ENCODE peak calls at places on chromosomes 6 and 20, in seven cellular contexts. X is stimulated activated CD4-positive, alpha-beta T cell treated with anti-CD3 and anti-CD28 coated beads, Interleukin-1b, Interleukin-23, amount 100 ng/mL, for 48 hours; H is activated CD4-positive, alpha-beta memory T cell treated with anti-CD3 and anti-CD28 coated beads, Interleukin-2, amount 10 ng/mL, durations not matched to agents 7 days and 5 days; Y is Peyer's patch; O is adipocyte; L is central memory CD4-positive, alpha-beta T cell; B is fibroblast of lung. E is an unnamed sample.
A peak's percentile ranks its signal among the peaks of the same experiment; 100 is the strongest.

GRCh38 chr6:166257911-166258318 is 50.3 kb downstream of the PRR18 start:
- DNase-seq in L (no peak), Y (no peak), H (peak; percentile 47), X (peak; percentile 63), B (no peak), O (no peak), E (no peak)

GRCh38 chr6:15264902-15265761 is 19.3 kb downstream of the JARID2 start:
- DNase-seq in O (no peak), B (peak; percentile 83), L (no peak), H (no peak), X (no peak), Y (no peak), E (no peak)

GRCh38 chr6:105949939-105950582 is 136.1 kb upstream of the PRDM1 start:
- DNase-seq in H (no peak), X (no peak), L (no peak), B (no peak), O (no peak), Y (no peak), E (no peak)

GRCh38 chr6:15387118-15387517 is 141.2 kb downstream of the JARID2 start:
- DNase-seq in X (no peak), H (no peak), L (no peak), O (no peak), Y (no peak), B (no peak), E (no peak)

GRCh38 chr6:39821739-39822532 is 29.8 kb downstream of the DAAM2 start:
- DNase-seq in H (no peak), Y (no peak), B (peak; percentile 43), X (no peak), O (no peak), L (no peak), E (no peak)

GRCh38 chr6:89022747-89023289 is 57.7 kb upstream of the PNRC1 start:
- DNase-seq in L (no peak), X (no peak), B (peak; percentile 90), O (peak; percentile 70), Y (no peak), H (no peak), E (no peak)

GRCh38 chr6:47116616-47117015 is 74.5 kb upstream of the ADGRF1 start:
- DNase-seq in X (no peak), H (no peak), Y (peak; percentile 73), L (no peak), O (no peak), B (no peak), E (no peak)

GRCh38 chr20:50029697-50030428 is 47.1 kb downstream of the SNAI1 start:
- DNase-seq in X (no peak), L (no peak), Y (no peak), B (peak; percentile 94), H (no peak), O (peak; percentile 84), E (peak; percentile 47)

GRCh38 chr20:25503946-25504345 is 81.4 kb downstream of the NINL start:
- DNase-seq in Y (no peak), X (no peak), H (no peak), O (no peak), B (no peak), L (no peak), E (no peak)

E was measured in GOT3.